ENCODE peak calls at places on chromosomes 1 and 21, in eight cellular contexts. One of them, this sample, is unnamed.

GRCh38 chr1:35044406-35044805 is 12.7 kb upstream of the ZMYM6 start:
- DNase-seq in fibroblast of villous mesenchyme: no peak
- DNase-seq in brain microvascular endothelial cell: no peak
- DNase-seq in BJ: no peak
- DNase-seq in Peyer's patch: no peak
- DNase-seq in GM23338: no peak
- DNase-seq in cardiac fibroblast: no peak
- DNase-seq in choroid plexus epithelial cell: peak; percentile 17
- DNase-seq in this sample: no peak

GRCh38 chr21:45017376-45017960 is 56.9 kb upstream of the ADARB1 start:
- DNase-seq in fibroblast of villous mesenchyme: no peak
- DNase-seq in brain microvascular endothelial cell: no peak
- DNase-seq in BJ: no peak
- DNase-seq in Peyer's patch: no peak
- DNase-seq in GM23338: no peak
- DNase-seq in cardiac fibroblast: no peak
- DNase-seq in choroid plexus epithelial cell: no peak
- DNase-seq in this sample: no peak

GRCh38 chr1:58434587-58434986 is 111.9 kb downstream of the OMA1 start:
- DNase-seq in fibroblast of villous mesenchyme: no peak
- DNase-seq in brain microvascular endothelial cell: no peak
- DNase-seq in BJ: no peak
- DNase-seq in Peyer's patch: no peak
- DNase-seq in GM23338: no peak
- DNase-seq in cardiac fibroblast: no peak
- DNase-seq in choroid plexus epithelial cell: no peak
- DNase-seq in this sample: no peak

GRCh38 chr1:10122926-10123325 is 87.4 kb upstream of the KIF1B start:
- DNase-seq in fibroblast of villous mesenchyme: peak; percentile 78
- DNase-seq in brain microvascular endothelial cell: peak; percentile 56
- DNase-seq in BJ: peak; percentile 76
- DNase-seq in Peyer's patch: no peak
- DNase-seq in GM23338: no peak
- DNase-seq in cardiac fibroblast: no peak
- DNase-seq in choroid plexus epithelial cell: peak; percentile 54
- DNase-seq in this sample: peak; percentile 53

GRCh38 chr21:45574691-45575090 is 32.5 kb upstream of the SLC19A1 start:
- DNase-seq in fibroblast of villous mesenchyme: no peak
- DNase-seq in brain microvascular endothelial cell: no peak
- DNase-seq in BJ: no peak
- DNase-seq in Peyer's patch: no peak
- DNase-seq in GM23338: no peak
- DNase-seq in cardiac fibroblast: no peak
- DNase-seq in choroid plexus epithelial cell: no peak
- DNase-seq in this sample: no peak

GRCh38 chr1:22512873-22513272 is 50.4 kb upstream of the EPHA8 start:
- DNase-seq in fibroblast of villous mesenchyme: no peak
- DNase-seq in brain microvascular endothelial cell: no peak
- DNase-seq in BJ: no peak
- DNase-seq in Peyer's patch: no peak
- DNase-seq in GM23338: no peak
- DNase-seq in cardiac fibroblast: no peak
- DNase-seq in choroid plexus epithelial cell: no peak
- DNase-seq in this sample: no peak

GRCh38 chr1:151340870-151341754 is 5.9 kb downstream of the RFX5 start:
- DNase-seq in fibroblast of villous mesenchyme: peak; percentile 88
- DNase-seq in brain microvascular endothelial cell: peak; percentile 67
- DNase-seq in BJ: no peak
- DNase-seq in Peyer's patch: peak; percentile 31
- DNase-seq in GM23338: peak; percentile 98
- DNase-seq in cardiac fibroblast: peak; percentile 89
- DNase-seq in choroid plexus epithelial cell: peak; percentile 93
- DNase-seq in this sample: peak; percentile 87

GRCh38 chr1:114521396-114522263 is 10.6 kb upstream of the TRIM33 start:
- DNase-seq in fibroblast of villous mesenchyme: no peak
- DNase-seq in brain microvascular endothelial cell: no peak
- DNase-seq in BJ: no peak
- DNase-seq in Peyer's patch: no peak
- DNase-seq in GM23338: no peak
- DNase-seq in cardiac fibroblast: no peak
- DNase-seq in choroid plexus epithelial cell: no peak
- DNase-seq in this sample: no peak

GRCh38 chr1:218345673-218346390 is 696 bp downstream of the TGFB2 start:
- DNase-seq in fibroblast of villous mesenchyme: peak; percentile 76
- DNase-seq in brain microvascular endothelial cell: peak; percentile 64
- DNase-seq in BJ: no peak
- DNase-seq in Peyer's patch: no peak
- DNase-seq in GM23338: peak; percentile 72
- DNase-seq in cardiac fibroblast: peak; percentile 83
- DNase-seq in choroid plexus epithelial cell: peak; percentile 87
- DNase-seq in this sample: peak; percentile 79

GRCh38 chr1:110218739-110219138 is 8.6 kb downstream of the KCNC4 start:
- DNase-seq in fibroblast of villous mesenchyme: no peak
- DNase-seq in brain microvascular endothelial cell: no peak
- DNase-seq in BJ: no peak
- DNase-seq in Peyer's patch: no peak
- DNase-seq in GM23338: peak; percentile 44
- DNase-seq in cardiac fibroblast: peak; percentile 17
- DNase-seq in choroid plexus epithelial cell: no peak
- DNase-seq in this sample: no peak

GRCh38 chr1:211606914-211607751 is 28.2 kb upstream of the SLC30A1 start:
- DNase-seq in fibroblast of villous mesenchyme: peak; percentile 95
- DNase-seq in brain microvascular endothelial cell: no peak
- DNase-seq in BJ: no peak
- DNase-seq in Peyer's patch: peak; percentile 63
- DNase-seq in GM23338: no peak
- DNase-seq in cardiac fibroblast: peak; percentile 71
- DNase-seq in choroid plexus epithelial cell: peak; percentile 70
- DNase-seq in this sample: no peak

GRCh38 chr1:225834417-225835329 is 24.7 kb downstream of the EPHX1 start:
- DNase-seq in fibroblast of villous mesenchyme: peak; percentile 46
- DNase-seq in brain microvascular endothelial cell: no peak
- DNase-seq in BJ: peak; percentile 39
- DNase-seq in Peyer's patch: no peak
- DNase-seq in GM23338: no peak
- DNase-seq in cardiac fibroblast: peak; percentile 97
- DNase-seq in choroid plexus epithelial cell: peak; percentile 48
- DNase-seq in this sample: peak; percentile 98

GRCh38 chr1:117093870-117094621 is 27.5 kb downstream of the TRIM45 start:
- DNase-seq in fibroblast of villous mesenchyme: peak; percentile 92
- DNase-seq in brain microvascular endothelial cell: peak; percentile 80
- DNase-seq in BJ: no peak
- DNase-seq in Peyer's patch: no peak
- DNase-seq in GM23338: peak; percentile 61
- DNase-seq in cardiac fibroblast: peak; percentile 64
- DNase-seq in choroid plexus epithelial cell: peak; percentile 90
- DNase-seq in this sample: peak; percentile 83
- TF ChIP-seq CTCF in fibroblast of villous mesenchyme: peak; percentile 61
- TF ChIP-seq CTCF in brain microvascular endothelial cell: peak; percentile 66
- TF ChIP-seq CTCF in BJ: peak; percentile 37
- TF ChIP-seq CTCF in Peyer's patch: no peak
- TF ChIP-seq CTCF in GM23338: peak; percentile 21
- TF ChIP-seq CTCF in cardiac fibroblast: peak; percentile 50
- TF ChIP-seq CTCF in choroid plexus epithelial cell: peak; percentile 57
- TF ChIP-seq CTCF in this sample: peak; percentile 49

GRCh38 chr1:51425273-51425672 is 93.8 kb downstream of the EPS15 start:
- DNase-seq in fibroblast of villous mesenchyme: no peak
- DNase-seq in brain microvascular endothelial cell: no peak
- DNase-seq in BJ: no peak
- DNase-seq in Peyer's patch: no peak
- DNase-seq in GM23338: no peak
- DNase-seq in cardiac fibroblast: no peak
- DNase-seq in choroid plexus epithelial cell: no peak
- DNase-seq in this sample: no peak

GRCh38 chr1:51421961-51422360 is 91.6 kb upstream of the TTC39A start:
- DNase-seq in fibroblast of villous mesenchyme: peak; percentile 79
- DNase-seq in brain microvascular endothelial cell: peak; percentile 22
- DNase-seq in BJ: peak; percentile 33
- DNase-seq in Peyer's patch: no peak
- DNase-seq in GM23338: peak; percentile 93
- DNase-seq in cardiac fibroblast: peak; percentile 71
- DNase-seq in choroid plexus epithelial cell: peak; percentile 84
- DNase-seq in this sample: peak; percentile 84

GRCh38 chr1:51423098-51423821 is 92.9 kb upstream of the TTC39A start:
- DNase-seq in fibroblast of villous mesenchyme: peak; percentile 50
- DNase-seq in brain microvascular endothelial cell: peak; percentile 18
- DNase-seq in BJ: no peak
- DNase-seq in Peyer's patch: no peak
- DNase-seq in GM23338: peak; percentile 78
- DNase-seq in cardiac fibroblast: peak; percentile 58
- DNase-seq in choroid plexus epithelial cell: peak; percentile 66
- DNase-seq in this sample: peak; percentile 43

GRCh38 chr1:51420867-51421627 is 90.7 kb upstream of the TTC39A start:
- DNase-seq in fibroblast of villous mesenchyme: no peak
- DNase-seq in brain microvascular endothelial cell: no peak
- DNase-seq in BJ: no peak
- DNase-seq in Peyer's patch: no peak
- DNase-seq in GM23338: peak; percentile 27
- DNase-seq in cardiac fibroblast: no peak
- DNase-seq in choroid plexus epithelial cell: no peak
- DNase-seq in this sample: no peak

DNA sequence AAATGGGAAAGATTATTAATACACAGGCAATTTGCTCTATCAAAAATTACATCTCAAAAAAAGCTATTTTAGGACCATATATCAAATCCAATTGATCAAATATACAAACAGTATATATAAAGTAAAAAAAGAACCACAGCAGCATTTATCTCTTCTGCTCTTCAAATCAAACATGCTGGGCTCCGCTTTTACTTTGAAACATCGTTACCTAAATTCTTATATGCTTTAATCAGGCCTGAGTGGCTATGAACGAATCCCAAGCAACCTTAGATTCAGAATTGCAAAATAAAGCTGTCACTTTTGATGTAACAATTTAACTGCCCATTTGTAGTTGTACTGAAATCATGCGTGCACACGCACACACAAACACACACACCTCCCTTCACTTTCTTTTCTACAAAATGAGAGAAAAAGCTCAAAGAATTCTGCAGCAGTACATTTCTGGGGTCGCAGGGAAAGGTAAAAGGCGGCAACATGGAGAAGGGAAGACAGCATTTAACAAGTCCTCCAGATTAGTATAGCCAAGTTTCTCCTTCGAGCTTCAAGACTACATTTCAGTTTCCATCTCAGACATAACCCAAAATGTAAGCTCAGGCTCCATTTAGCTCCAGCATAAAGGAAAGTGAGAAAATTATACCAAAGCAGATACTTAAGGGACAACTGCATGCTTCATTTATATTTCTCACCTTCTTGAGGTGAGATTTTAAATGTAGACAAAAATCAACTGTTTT is 92.2 kb upstream of the TTC39A start:
- DNase-seq in fibroblast of villous mesenchyme: no peak
- DNase-seq in brain microvascular endothelial cell: no peak
- DNase-seq in BJ: no peak
- DNase-seq in Peyer's patch: no peak
- DNase-seq in GM23338: peak; percentile 28
- DNase-seq in cardiac fibroblast: no peak
- DNase-seq in choroid plexus epithelial cell: no peak
- DNase-seq in this sample: no peak
- H3K4me3 ChIP-seq in fibroblast of villous mesenchyme: no peak overlapping the region
- H3K4me3 ChIP-seq in brain microvascular endothelial cell: no peak overlapping the region
- H3K4me3 ChIP-seq in BJ: no peak overlapping the region
- H3K4me3 ChIP-seq in Peyer's patch: no peak overlapping the region
- H3K4me3 ChIP-seq in GM23338: peak overlapping the region; percentile 36
- H3K4me3 ChIP-seq in cardiac fibroblast: no peak overlapping the region
- H3K4me3 ChIP-seq in choroid plexus epithelial cell: no peak overlapping the region
- H3K4me3 ChIP-seq in this sample: peak overlapping the region; percentile 0

GRCh38 chr1:215273838-215274516 is 191.4 kb downstream of the KCNK2 start:
- DNase-seq in fibroblast of villous mesenchyme: peak; percentile 88
- DNase-seq in brain microvascular endothelial cell: peak; percentile 11
- DNase-seq in BJ: peak; percentile 63
- DNase-seq in Peyer's patch: no peak
- DNase-seq in GM23338: no peak
- DNase-seq in cardiac fibroblast: peak; percentile 62
- DNase-seq in choroid plexus epithelial cell: peak; percentile 57
- DNase-seq in this sample: peak; percentile 92

GRCh38 chr1:215267495-215267894 is 185.0 kb downstream of the KCNK2 start:
- DNase-seq in fibroblast of villous mesenchyme: peak; percentile 56
- DNase-seq in brain microvascular endothelial cell: no peak
- DNase-seq in BJ: no peak
- DNase-seq in Peyer's patch: no peak
- DNase-seq in GM23338: no peak
- DNase-seq in cardiac fibroblast: no peak
- DNase-seq in choroid plexus epithelial cell: peak; percentile 2
- DNase-seq in this sample: no peak

GRCh38 chr1:215264649-215265048 is 182.1 kb downstream of the KCNK2 start:
- DNase-seq in fibroblast of villous mesenchyme: no peak
- DNase-seq in brain microvascular endothelial cell: no peak
- DNase-seq in BJ: no peak
- DNase-seq in Peyer's patch: no peak
- DNase-seq in GM23338: no peak
- DNase-seq in cardiac fibroblast: no peak
- DNase-seq in choroid plexus epithelial cell: no peak
- DNase-seq in this sample: no peak

GRCh38 chr1:215269955-215270354 is 187.4 kb downstream of the KCNK2 start:
- DNase-seq in fibroblast of villous mesenchyme: no peak
- DNase-seq in brain microvascular endothelial cell: no peak
- DNase-seq in BJ: no peak
- DNase-seq in Peyer's patch: no peak
- DNase-seq in GM23338: peak; percentile 65
- DNase-seq in cardiac fibroblast: no peak
- DNase-seq in choroid plexus epithelial cell: no peak
- DNase-seq in this sample: no peak
- TF ChIP-seq CTCF in fibroblast of villous mesenchyme: no peak
- TF ChIP-seq CTCF in brain microvascular endothelial cell: peak; percentile 34
- TF ChIP-seq CTCF in BJ: no peak
- TF ChIP-seq CTCF in Peyer's patch: no peak
- TF ChIP-seq CTCF in GM23338: peak; percentile 80
- TF ChIP-seq CTCF in cardiac fibroblast: no peak
- TF ChIP-seq CTCF in choroid plexus epithelial cell: no peak
- TF ChIP-seq CTCF in this sample: no peak

GRCh38 chr1:167910530-167910929 is 3.4 kb downstream of the ADCY10 start:
- DNase-seq in fibroblast of villous mesenchyme: no peak
- DNase-seq in brain microvascular endothelial cell: no peak
- DNase-seq in BJ: no peak
- DNase-seq in Peyer's patch: no peak
- DNase-seq in GM23338: no peak
- DNase-seq in cardiac fibroblast: no peak
- DNase-seq in choroid plexus epithelial cell: peak; percentile 31
- DNase-seq in this sample: no peak

GRCh38 chr1:167909691-167910180 is 4.2 kb downstream of the ADCY10 start:
- DNase-seq in fibroblast of villous mesenchyme: no peak
- DNase-seq in brain microvascular endothelial cell: no peak
- DNase-seq in BJ: no peak
- DNase-seq in Peyer's patch: no peak
- DNase-seq in GM23338: no peak
- DNase-seq in cardiac fibroblast: no peak
- DNase-seq in choroid plexus epithelial cell: no peak
- DNase-seq in this sample: no peak

GRCh38 chr1:167913895-167914502 is at the start of gene ADCY10:
- DNase-seq in fibroblast of villous mesenchyme: no peak
- DNase-seq in brain microvascular endothelial cell: no peak
- DNase-seq in BJ: no peak
- DNase-seq in Peyer's patch: no peak
- DNase-seq in GM23338: peak; percentile 20
- DNase-seq in cardiac fibroblast: no peak
- DNase-seq in choroid plexus epithelial cell: no peak
- DNase-seq in this sample: no peak

GRCh38 chr1:167912294-167912693 is 1.6 kb downstream of the ADCY10 start:
- DNase-seq in fibroblast of villous mesenchyme: no peak
- DNase-seq in brain microvascular endothelial cell: no peak
- DNase-seq in BJ: no peak
- DNase-seq in Peyer's patch: no peak
- DNase-seq in GM23338: peak; percentile 82
- DNase-seq in cardiac fibroblast: no peak
- DNase-seq in choroid plexus epithelial cell: no peak
- DNase-seq in this sample: no peak

GRCh38 chr1:167911413-167911812 is 2.5 kb downstream of the ADCY10 start:
- DNase-seq in fibroblast of villous mesenchyme: no peak
- DNase-seq in brain microvascular endothelial cell: no peak
- DNase-seq in BJ: no peak
- DNase-seq in Peyer's patch: no peak
- DNase-seq in GM23338: no peak
- DNase-seq in cardiac fibroblast: no peak
- DNase-seq in choroid plexus epithelial cell: no peak
- DNase-seq in this sample: no peak
- H3K4me3 ChIP-seq in fibroblast of villous mesenchyme: no peak overlapping the region
- H3K4me3 ChIP-seq in brain microvascular endothelial cell: no peak overlapping the region
- H3K4me3 ChIP-seq in BJ: no peak overlapping the region
- H3K4me3 ChIP-seq in Peyer's patch: no peak overlapping the region
- H3K4me3 ChIP-seq in GM23338: no peak overlapping the region
- H3K4me3 ChIP-seq in cardiac fibroblast: no peak overlapping the region
- H3K4me3 ChIP-seq in choroid plexus epithelial cell: no peak overlapping the region
- H3K4me3 ChIP-seq in this sample: no peak overlapping the region